ENCODE peak calls at places on chromosome 20, in six cellular contexts. A is colonic mucosa, Z is fibroblast of lung, R is HCT116, W is ovary, N is AG10803. V is an unnamed sample.

GRCh38 chr20:24118096-24118780 is 129.7 kb upstream of the GGTLC1 start:
- DNase-seq in W (no peak), Z (no peak), N (peak; percentile 3), R (no peak), A (no peak), V (no peak)

GRCh38 chr20:3759316-3759715 is 8.2 kb downstream of the ADISSP start:
- DNase-seq in N (no peak), A (no peak), Z (no peak), W (no peak), R (no peak), V (no peak)

GRCh38 chr20:33793011-33793931 is 17.9 kb upstream of the CHMP4B start:
- DNase-seq in Z (peak; percentile 77), W (no peak), A (no peak), N (peak; percentile 54), R (no peak), V (no peak)

GRCh38 chr20:37411408-37412306 is 65.7 kb downstream of the SRC start:
- DNase-seq in W (no peak), R (no peak), Z (peak; percentile 36), N (no peak), A (no peak), V (no peak)

GRCh38 chr20:34001378-34001777 is 7.7 kb downstream of the RALY start:
- DNase-seq in Z (peak; percentile 44), W (no peak), R (no peak), A (no peak), N (no peak), V (no peak)

GRCh38 chr20:6831461-6831860 is 64.0 kb downstream of the BMP2 start:
- DNase-seq in R (no peak), A (no peak), N (no peak), Z (no peak), W (no peak), V (no peak)

GRCh38 chr20:62405108-62405980 is 1.7 kb downstream of the CABLES2 start:
- DNase-seq in W (peak; percentile 82), A (no peak), R (no peak), N (peak; percentile 47), Z (peak; percentile 54), V (no peak)

GRCh38 chr20:62243106-62243505 is 4.8 kb downstream of the OSBPL2 start:
- DNase-seq in Z (no peak), R (no peak), A (no peak), N (no peak), W (no peak), V (no peak)

GRCh38 chr20:59163641-59164530 is at the start of gene ZNF831:
- DNase-seq in N (no peak), Z (no peak), A (no peak), W (no peak), R (no peak), V (peak; percentile 16)
- H3K4me3 ChIP-seq in N (no peak within 1 kb of the TSS), Z (no peak within 1 kb of the TSS), A (no peak within 1 kb of the TSS), W (no peak within 1 kb of the TSS), R (no peak within 1 kb of the TSS), V (no peak within 1 kb of the TSS)

GRCh38 chr20:25222461-25223178 is 25.3 kb upstream of the PYGB start:
- DNase-seq in W (no peak), R (no peak), A (no peak), N (no peak), Z (no peak), V (no peak)

GRCh38 chr20:25221592-25222460 is 26.1 kb upstream of the PYGB start:
- DNase-seq in W (no peak), Z (no peak), N (no peak), A (no peak), R (no peak), V (no peak)

GRCh38 chr20:25223765-25224720 is 23.8 kb upstream of the PYGB start:
- DNase-seq in W (no peak), N (no peak), R (no peak), Z (no peak), A (no peak), V (no peak)

GRCh38 chr20:25224941-25225340 is 22.9 kb upstream of the PYGB start:
- DNase-seq in Z (no peak), W (no peak), R (no peak), A (no peak), N (no peak), V (no peak)

DNA sequence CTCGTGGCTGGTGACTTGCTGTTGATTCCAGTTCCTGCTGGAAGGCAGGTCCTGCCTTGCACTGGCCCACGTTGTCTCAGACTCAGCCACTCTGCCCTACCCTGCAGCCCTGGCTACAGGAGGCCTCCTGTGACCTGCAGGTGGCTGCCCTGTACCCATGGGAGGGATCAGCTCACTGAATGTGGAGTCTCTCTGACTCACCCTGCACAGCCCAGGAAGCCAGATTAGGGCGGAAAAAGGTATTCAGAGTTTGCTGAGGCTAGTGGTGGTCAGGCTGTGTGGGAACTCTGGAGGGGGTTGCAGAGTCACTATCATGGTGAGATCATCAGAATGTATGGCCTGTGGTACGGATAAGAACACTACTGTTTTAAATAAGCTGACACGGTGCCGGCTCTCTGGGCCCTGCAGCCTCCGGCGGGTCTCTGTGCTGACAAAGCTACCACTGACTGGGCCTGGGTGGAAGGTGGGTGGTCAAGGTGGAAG is 24.7 kb upstream of the PYGB start:
- DNase-seq in Z (peak; percentile 97), A (peak; percentile 73), W (no peak), N (peak; percentile 62), R (peak; percentile 76), V (peak; percentile 32)
- TF ChIP-seq CTCF in Z (peak; percentile 10), A (peak; percentile 16), W (no peak), N (no peak), R (peak; percentile 23), V (no peak)

GRCh38 chr20:32680544-32681174 is 6.9 kb upstream of the C20orf203 start:
- DNase-seq in N (no peak), W (no peak), R (no peak), Z (no peak), A (no peak), V (no peak)
- H3K4me3 ChIP-seq in N (no peak overlapping the region), W (no peak overlapping the region), R (no peak overlapping the region), Z (no peak overlapping the region), A (no peak overlapping the region), V (no peak overlapping the region)

GRCh38 chr20:53390780-53391179 is 202.9 kb downstream of the ZNF217 start:
- DNase-seq in Z (peak; percentile 20), N (peak; percentile 41), R (no peak), W (no peak), A (no peak), V (no peak)
- TF ChIP-seq CTCF in Z (no peak), N (no peak), R (no peak), W (no peak), A (no peak), V (no peak)

GRCh38 chr20:58179083-58179431 is 49.4 kb downstream of the ANKRD60 start:
- DNase-seq in A (no peak), Z (no peak), N (no peak), W (no peak), R (no peak), V (no peak)
- H3K4me3 ChIP-seq in A (peak overlapping the region; percentile 19), Z (no peak overlapping the region), N (no peak overlapping the region), W (peak overlapping the region; percentile 12), R (peak overlapping the region; percentile 50), V (no peak overlapping the region)

DNA sequence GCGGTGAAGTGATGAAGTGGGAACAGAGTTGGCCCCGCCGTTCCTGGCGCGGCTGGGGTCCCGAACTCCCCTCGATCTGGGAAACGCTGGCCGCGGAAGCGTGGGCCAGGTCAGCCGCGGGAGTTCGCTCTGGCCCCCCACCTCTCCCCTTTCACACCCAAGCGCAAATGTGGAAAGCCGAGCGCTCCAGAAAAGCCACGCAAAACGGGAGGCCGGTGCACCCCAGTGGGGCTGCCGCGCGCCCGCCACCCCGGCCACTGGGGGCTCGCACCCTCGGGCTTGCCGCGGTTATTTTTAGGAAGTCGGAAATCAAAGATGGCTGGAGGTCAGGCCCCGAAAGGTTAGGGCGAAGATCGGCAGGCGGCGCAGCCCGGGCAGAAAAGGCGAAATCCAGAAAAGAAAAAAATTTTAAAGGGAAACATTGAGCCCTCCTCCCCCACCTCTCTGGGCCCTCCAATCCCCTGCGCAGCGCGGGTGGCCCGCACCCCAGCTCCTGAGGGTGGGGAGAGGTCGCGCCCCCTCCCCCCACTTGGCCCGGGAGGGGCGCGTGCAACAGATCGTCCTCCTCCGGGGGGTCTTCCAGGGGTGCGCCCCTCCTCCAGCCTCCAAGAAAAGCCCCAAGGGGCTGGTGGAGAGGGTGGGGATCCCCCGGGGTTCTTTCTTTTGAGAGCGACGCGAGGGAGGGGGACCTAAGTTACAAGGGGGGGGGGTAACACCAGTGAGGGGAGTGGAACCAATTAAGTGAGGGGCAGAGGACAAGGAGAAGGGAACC is 915 bp downstream of the SALL4 start:
- DNase-seq in N (no peak), A (no peak), W (no peak), Z (no peak), R (no peak), V (no peak)
- TF ChIP-seq CTCF in N (peak; percentile 33), A (no peak), W (no peak), Z (no peak), R (no peak), V (no peak)

GRCh38 chr20:16761305-16761829 is 13.2 kb downstream of the OTOR start:
- DNase-seq in N (peak; percentile 71), Z (peak; percentile 59), A (peak; percentile 44), R (peak; percentile 74), W (peak; percentile 49), V (peak; percentile 71)
- H3K4me3 ChIP-seq in N (no peak overlapping the region), Z (no peak overlapping the region), A (no peak overlapping the region), R (no peak overlapping the region), W (no peak overlapping the region), V (no peak overlapping the region)

DNA sequence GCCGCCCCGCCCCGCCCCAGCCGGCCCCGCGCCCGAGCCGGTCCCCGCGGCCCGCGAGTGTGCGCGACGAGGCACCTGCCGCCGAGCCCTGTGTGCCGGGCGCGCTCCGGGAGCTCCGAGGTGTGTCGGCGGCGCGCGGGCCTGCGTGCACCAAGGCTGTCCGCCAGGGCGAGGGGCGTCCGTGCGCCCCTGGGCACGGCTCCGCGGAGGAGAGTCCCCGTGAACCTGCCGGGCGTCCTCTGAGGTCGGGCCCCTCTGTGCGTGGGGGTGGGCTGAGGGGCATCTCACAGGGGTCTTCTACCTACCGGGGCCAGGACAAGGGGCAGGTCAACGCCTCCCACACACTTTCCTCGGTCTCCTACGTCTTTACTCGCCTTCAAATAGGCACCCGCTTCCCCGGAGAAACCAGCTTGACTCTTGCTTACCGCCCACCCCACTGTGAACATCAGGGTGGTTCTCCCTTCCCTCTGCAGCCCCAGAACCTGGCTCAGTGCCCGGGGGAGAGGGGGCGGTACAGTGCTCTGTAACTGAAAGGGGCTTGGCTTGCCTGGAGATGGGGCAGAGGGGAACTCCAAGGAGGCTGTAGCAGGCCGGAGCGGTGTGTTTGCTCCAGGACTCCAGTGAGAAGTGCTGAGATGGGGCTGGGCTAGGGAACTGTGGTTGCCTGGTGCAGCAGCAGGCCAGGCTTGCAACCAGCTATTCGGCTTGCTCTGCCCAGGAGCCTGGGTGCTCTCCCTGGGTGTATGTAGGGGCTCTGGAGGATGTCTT is at the start of gene SAMD10:
- DNase-seq in N (no peak), R (no peak), Z (peak; percentile 47), W (no peak), A (peak; percentile 67), V (peak; percentile 89)
- TF ChIP-seq CTCF in N (no peak), R (no peak), Z (no peak), W (no peak), A (no peak), V (peak; percentile 22)

GRCh38 chr20:30816182-30816645 is 441.2 kb upstream of the DEFB115 start:
- DNase-seq in A (peak; percentile 22), R (no peak), W (no peak), N (peak; percentile 27), Z (no peak), V (no peak)

GRCh38 chr20:30811896-30812671 is 445.4 kb upstream of the DEFB115 start:
- DNase-seq in R (no peak), N (peak; percentile 62), A (peak; percentile 31), W (no peak), Z (peak; percentile 53), V (peak; percentile 66)

GRCh38 chr20:30812739-30813411 is 444.6 kb upstream of the DEFB115 start:
- DNase-seq in A (no peak), N (no peak), W (no peak), R (no peak), Z (no peak), V (no peak)

GRCh38 chr20:30815577-30816181 is 441.8 kb upstream of the DEFB115 start:
- DNase-seq in N (no peak), A (no peak), R (no peak), W (no peak), Z (no peak), V (no peak)
- H3K4me3 ChIP-seq in N (no peak overlapping the region), A (no peak overlapping the region), R (no peak overlapping the region), W (no peak overlapping the region), Z (no peak overlapping the region), V (no peak overlapping the region)